ENCODE peak calls at places on chromosomes 12 and 14, in five cellular contexts. N is GM23338, E is spleen, Y is H1, H is body of pancreas. A is an unnamed sample.

GRCh38 chr14:105343194-105343593 is 28.6 kb downstream of the PACS2 start:
- DNase-seq in N (no peak), E (no peak), Y (no peak), H (no peak), A (no peak)

GRCh38 chr12:53232641-53233538 is 881 bp upstream of the RARG start:
- DNase-seq in N (peak; percentile 63), E (no peak), Y (no peak), H (peak; percentile 39), A (no peak)

GRCh38 chr14:70640938-70641547 is 673 bp upstream of the TTC9 start:
- DNase-seq in N (peak; percentile 52), E (peak; percentile 85), Y (peak; percentile 66), H (peak; percentile 35), A (peak; percentile 30)

GRCh38 chr12:1533205-1533601 is 61.2 kb downstream of the FBXL14 start:
- DNase-seq in N (no peak), E (no peak), Y (no peak), H (no peak), A (no peak)

GRCh38 chr14:31275731-31276130 is 68.1 kb upstream of the HECTD1 start:
- DNase-seq in N (peak; percentile 23), E (no peak), Y (no peak), H (no peak), A (no peak)

GRCh38 chr14:61988240-61988639 is 226.0 kb downstream of the SNAPC1 start:
- DNase-seq in N (no peak), E (no peak), Y (no peak), H (no peak), A (no peak)

GRCh38 chr12:45893240-45893639 is 97.1 kb downstream of the SCAF11 start:
- DNase-seq in N (peak; percentile 79), E (no peak), Y (no peak), H (no peak), A (peak; percentile 18)

GRCh38 chr12:65585648-65586420 is 238.4 kb upstream of the HMGA2 start:
- DNase-seq in N (no peak), E (no peak), Y (no peak), H (no peak), A (no peak)

GRCh38 chr14:89268514-89268913 is 148.5 kb downstream of the FOXN3 start:
- DNase-seq in N (no peak), E (no peak), Y (no peak), H (no peak), A (no peak)

GRCh38 chr14:104421401-104421821 is 158.2 kb upstream of the C14orf180 start:
- DNase-seq in N (no peak), E (no peak), Y (no peak), H (no peak), A (no peak)

GRCh38 chr14:61608245-61609142 is 86.8 kb upstream of the HIF1A start:
- DNase-seq in N (no peak), E (no peak), Y (no peak), H (no peak), A (peak; percentile 57)

GRCh38 chr14:100159107-100159864 is at the start of gene DEGS2:
- DNase-seq in N (peak; percentile 87), E (peak; percentile 89), Y (peak; percentile 83), H (peak; percentile 67), A (no peak)

GRCh38 chr14:71711619-71712018 is 220.6 kb upstream of the RGS6 start:
- DNase-seq in N (no peak), E (no peak), Y (no peak), H (no peak), A (peak; percentile 93)

GRCh38 chr14:90645842-90646443 is 170.3 kb downstream of the TTC7B start:
- DNase-seq in N (peak; percentile 81), E (no peak), Y (peak; percentile 67), H (no peak), A (peak; percentile 21)

GRCh38 chr12:114770323-114770722 is 86.3 kb upstream of the TBX3 start:
- DNase-seq in N (no peak), E (no peak), Y (no peak), H (no peak), A (no peak)

GRCh38 chr12:1913377-1914115 is 4.9 kb downstream of the CACNA2D4 start:
- DNase-seq in N (no peak), E (peak; percentile 57), Y (peak; percentile 41), H (no peak), A (no peak)

GRCh38 chr12:75455839-75456238 is 24.7 kb upstream of the GLIPR1 start:
- DNase-seq in N (no peak), E (no peak), Y (no peak), H (no peak), A (no peak)

GRCh38 chr12:2179953-2180736 is 127.4 kb downstream of the CACNA1C start:
- DNase-seq in N (no peak), E (no peak), Y (no peak), H (peak; percentile 49), A (peak; percentile 92)

GRCh38 chr12:67534671-67535070 is 113.9 kb upstream of the DYRK2 start:
- DNase-seq in N (no peak), E (no peak), Y (no peak), H (no peak), A (peak; percentile 74)

GRCh38 chr14:91108941-91109611 is 4.8 kb upstream of the DGLUCY start:
- DNase-seq in N (no peak), E (no peak), Y (no peak), H (peak; percentile 59), A (peak; percentile 79)

GRCh38 chr12:14952295-14952995 is 9.0 kb downstream of the ARHGDIB start:
- DNase-seq in N (no peak), E (peak; percentile 73), Y (no peak), H (peak; percentile 48), A (peak; percentile 98)

GRCh38 chr14:55585854-55586253 is 5.8 kb downstream of the KTN1 start:
- DNase-seq in N (no peak), E (no peak), Y (no peak), H (no peak), A (peak; percentile 49)

GRCh38 chr12:27984275-27984674 is 11.7 kb upstream of the PTHLH start:
- DNase-seq in N (no peak), E (no peak), Y (no peak), H (no peak), A (peak; percentile 59)

GRCh38 chr14:104732931-104733681 is 9.1 kb downstream of the ADSS1 start:
- DNase-seq in N (no peak), E (no peak), Y (no peak), H (no peak), A (no peak)

GRCh38 chr12:54412786-54413185 is 6.3 kb downstream of the ITGA5 start:
- DNase-seq in N (no peak), E (peak; percentile 72), Y (peak; percentile 39), H (no peak), A (no peak)

GRCh38 chr12:122064034-122064777 is 14.3 kb upstream of the MLXIP start:
- DNase-seq in N (peak; percentile 97), E (peak; percentile 84), Y (peak; percentile 87), H (peak; percentile 99), A (peak; percentile 98)

GRCh38 chr12:28767836-28768348 is 381.2 kb upstream of the FAR2 start:
- DNase-seq in N (no peak), E (no peak), Y (no peak), H (no peak), A (peak; percentile 31)

GRCh38 chr14:25009891-25010290 is 40.1 kb downstream of the STXBP6 start:
- DNase-seq in N (peak; percentile 64), E (no peak), Y (no peak), H (no peak), A (peak; percentile 55)

GRCh38 chr12:100717733-100718067 is 76.9 kb upstream of the ANO4 start:
- DNase-seq in N (peak; percentile 18), E (no peak), Y (no peak), H (no peak), A (no peak)

GRCh38 chr12:100715976-100716657 is 78.5 kb upstream of the ANO4 start:
- DNase-seq in N (peak; percentile 70), E (peak; percentile 65), Y (peak; percentile 67), H (no peak), A (no peak)

GRCh38 chr12:100718212-100718611 is 76.4 kb upstream of the ANO4 start:
- DNase-seq in N (no peak), E (no peak), Y (no peak), H (no peak), A (peak; percentile 36)

GRCh38 chr12:100716949-100717732 is 77.4 kb upstream of the ANO4 start:
- DNase-seq in N (peak; percentile 66), E (peak; percentile 66), Y (peak; percentile 72), H (no peak), A (peak; percentile 23)

DNA sequence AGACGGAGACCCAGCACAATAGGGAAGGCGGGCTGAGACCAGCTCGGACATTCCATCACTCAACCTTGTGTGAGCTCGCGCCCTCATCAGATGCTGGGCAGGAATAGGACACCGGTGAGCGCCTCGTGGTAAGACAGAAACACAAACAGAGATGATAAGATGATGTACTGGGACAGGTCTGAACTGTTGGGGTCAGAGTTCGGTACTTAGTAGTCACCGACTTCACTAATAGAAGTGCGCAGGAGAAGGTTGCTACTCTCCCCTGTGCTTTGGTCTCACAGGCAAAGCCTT is 78.0 kb upstream of the ANO4 start:
- DNase-seq in N (peak; percentile 74), E (no peak), Y (no peak), H (no peak), A (no peak)
- H3K4me3 ChIP-seq in N (peak overlapping the region; percentile 71), E (no peak overlapping the region), Y (peak overlapping the region; percentile 64), H (no peak overlapping the region), A (peak overlapping the region; percentile 59)

GRCh38 chr14:68948686-68949085 is 30.4 kb downstream of the ACTN1 start:
- DNase-seq in N (no peak), E (peak; percentile 15), Y (no peak), H (no peak), A (no peak)

GRCh38 chr14:68945585-68946289 is 33.4 kb downstream of the ACTN1 start:
- DNase-seq in N (no peak), E (no peak), Y (no peak), H (no peak), A (no peak)

GRCh38 chr14:68949236-68949965 is 29.7 kb downstream of the ACTN1 start:
- DNase-seq in N (no peak), E (no peak), Y (no peak), H (no peak), A (no peak)

GRCh38 chr14:68946423-68946822 is 32.7 kb downstream of the ACTN1 start:
- DNase-seq in N (no peak), E (no peak), Y (no peak), H (no peak), A (no peak)

GRCh38 chr14:68947802-68948201 is 31.3 kb downstream of the ACTN1 start:
- DNase-seq in N (no peak), E (peak; percentile 70), Y (no peak), H (peak; percentile 68), A (peak; percentile 93)
- TF ChIP-seq CTCF in N (no peak), E (no peak), Y (no peak), H (no peak), A (no peak)

GRCh38 chr14:75522919-75523318 is 650 bp downstream of the BATF start:
- DNase-seq in N (no peak), E (no peak), Y (no peak), H (no peak), A (no peak)
- H3K4me3 ChIP-seq in N (no peak overlapping the region), E (peak overlapping the region; percentile 51), Y (no peak overlapping the region), H (no peak overlapping the region), A (no peak overlapping the region)

DNA sequence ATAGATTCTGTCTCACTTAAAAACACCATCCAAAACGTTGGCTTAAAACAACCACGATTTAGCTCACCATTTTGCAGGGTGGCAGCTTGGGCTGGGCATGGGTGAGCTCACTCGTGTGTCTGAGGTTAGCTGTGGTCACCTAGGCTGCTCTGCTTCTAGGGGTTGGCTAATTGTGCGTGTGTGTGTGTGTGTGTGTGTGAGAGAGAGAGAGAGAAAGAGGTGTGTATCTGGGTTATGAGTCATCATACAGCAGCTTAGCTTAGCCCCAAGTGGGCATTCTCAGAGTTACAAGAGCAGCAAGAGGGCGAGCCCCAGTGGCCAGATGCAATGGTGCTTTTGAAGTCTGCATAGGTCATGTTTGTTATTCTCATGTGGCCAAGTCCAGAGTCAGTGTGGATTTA is 6.0 kb downstream of the FBXW8 start:
- DNase-seq in N (peak; percentile 26), E (no peak), Y (no peak), H (peak; percentile 10), A (peak; percentile 67)
- TF ChIP-seq CTCF in N (no peak), E (no peak), Y (peak; percentile 29), H (no peak), A (peak; percentile 5)

GRCh38 chr12:110135806-110136205 is 11.6 kb downstream of the IFT81 start:
- DNase-seq in N (no peak), E (no peak), Y (no peak), H (no peak), A (no peak)
- H3K4me3 ChIP-seq in N (no peak overlapping the region), E (no peak overlapping the region), Y (no peak overlapping the region), H (no peak overlapping the region), A (no peak overlapping the region)

A was measured in fibroblast of pulmonary artery.